ENCODE peak calls at places on chromosome 5, in nine cellular contexts. T, R, X, N, V, U, M, H and J are unnamed samples.

GRCh38 chr5:68272289-68272688 is 56.7 kb downstream of the PIK3R1 start:
- DNase-seq in T (peak; percentile 34), R (peak; percentile 42), X (no peak), N (peak; percentile 45), V (peak; percentile 37), U (no peak), M (no peak), H (no peak), J (no peak)

GRCh38 chr5:170161069-170161468 is 55.4 kb downstream of the FOXI1 start:
- DNase-seq in T (no peak), R (peak; percentile 5), X (no peak), N (no peak), V (no peak), U (no peak), M (no peak), H (no peak), J (peak; percentile 39)

GRCh38 chr5:115708819-115709477 is 83.1 kb upstream of the TMED7 start:
- DNase-seq in T (no peak), R (no peak), X (no peak), N (no peak), V (no peak), U (no peak), M (no peak), H (no peak), J (no peak)

GRCh38 chr5:95958308-95959014 is 3.2 kb downstream of the ELL2 start:
- DNase-seq in T (no peak), R (peak; percentile 17), X (peak; percentile 38), N (no peak), V (peak; percentile 27), U (peak; percentile 68), M (no peak), H (no peak), J (peak; percentile 39)

GRCh38 chr5:155936520-155937406 is 390.2 kb upstream of the SGCD start:
- DNase-seq in T (no peak), R (no peak), X (no peak), N (no peak), V (no peak), U (peak; percentile 50), M (no peak), H (no peak), J (no peak)

GRCh38 chr5:59287884-59288283 is 605.6 kb downstream of the PDE4D start:
- DNase-seq in T (no peak), R (no peak), X (no peak), N (no peak), V (no peak), U (no peak), M (no peak), H (no peak), J (no peak)

GRCh38 chr5:126525630-126526245 is 69.3 kb downstream of the ALDH7A1 start:
- DNase-seq in T (peak; percentile 45), R (peak; percentile 53), X (no peak), N (peak; percentile 54), V (peak; percentile 62), U (peak; percentile 82), M (peak; percentile 12), H (peak; percentile 92), J (peak; percentile 49)

GRCh38 chr5:32197032-32197431 is 22.9 kb upstream of the GOLPH3 start:
- DNase-seq in T (no peak), R (no peak), X (no peak), N (no peak), V (no peak), U (no peak), M (no peak), H (no peak), J (no peak)

GRCh38 chr5:106493910-106494309 is 1176.8 kb downstream of the EFNA5 start:
- DNase-seq in T (no peak), R (no peak), X (no peak), N (no peak), V (no peak), U (no peak), M (no peak), H (no peak), J (no peak)

GRCh38 chr5:485113-485942 is 38.9 kb downstream of the SLC9A3 start:
- DNase-seq in T (no peak), R (no peak), X (no peak), N (peak; percentile 28), V (peak; percentile 54), U (no peak), M (no peak), H (no peak), J (no peak)

GRCh38 chr5:80216753-80217596 is 38.9 kb downstream of the SERINC5 start:
- DNase-seq in T (no peak), R (no peak), X (no peak), N (no peak), V (no peak), U (peak; percentile 30), M (no peak), H (peak; percentile 84), J (no peak)

GRCh38 chr5:1064383-1065142 is 47.3 kb downstream of the SLC12A7 start:
- DNase-seq in T (no peak), R (no peak), X (no peak), N (no peak), V (no peak), U (no peak), M (no peak), H (no peak), J (no peak)

GRCh38 chr5:9395736-9396135 is 150.1 kb downstream of the SEMA5A start:
- DNase-seq in T (no peak), R (no peak), X (no peak), N (no peak), V (no peak), U (no peak), M (no peak), H (no peak), J (no peak)

GRCh38 chr5:9339206-9339818 is 206.6 kb downstream of the SEMA5A start:
- DNase-seq in T (no peak), R (no peak), X (no peak), N (peak; percentile 24), V (no peak), U (peak; percentile 49), M (no peak), H (no peak), J (peak; percentile 31)

GRCh38 chr5:86756839-86757238 is 139.1 kb downstream of the COX7C start:
- DNase-seq in T (no peak), R (no peak), X (no peak), N (no peak), V (no peak), U (no peak), M (no peak), H (no peak), J (no peak)
- TF ChIP-seq CTCF in T (no peak), R (no peak), X (no peak), N (no peak), V (no peak), U (no peak), M (no peak), H (no peak), J (no peak)

GRCh38 chr5:100903036-100903887 is at the start of gene ST8SIA4:
- DNase-seq in T (peak; percentile 79), R (peak; percentile 78), X (no peak), N (peak; percentile 59), V (peak; percentile 65), U (peak; percentile 73), M (no peak), H (peak; percentile 95), J (peak; percentile 57)

GRCh38 chr5:100905259-100905914 is 2.3 kb upstream of the ST8SIA4 start:
- DNase-seq in T (no peak), R (no peak), X (no peak), N (no peak), V (no peak), U (no peak), M (no peak), H (no peak), J (no peak)

GRCh38 chr5:100902406-100903035 is 561 bp downstream of the ST8SIA4 start:
- DNase-seq in T (peak; percentile 48), R (no peak), X (no peak), N (no peak), V (no peak), U (no peak), M (no peak), H (no peak), J (peak; percentile 13)

GRCh38 chr5:100901851-100902341 is 1.2 kb downstream of the ST8SIA4 start:
- DNase-seq in T (peak; percentile 52), R (no peak), X (no peak), N (peak; percentile 53), V (peak; percentile 38), U (no peak), M (no peak), H (no peak), J (no peak)

GRCh38 chr5:100904259-100904822 is 1.3 kb upstream of the ST8SIA4 start:
- DNase-seq in T (peak; percentile 12), R (no peak), X (no peak), N (no peak), V (no peak), U (no peak), M (no peak), H (peak; percentile 81), J (peak; percentile 1)
- H3K4me3 ChIP-seq in T (peak overlapping the region; percentile 69), R (peak overlapping the region; percentile 71), X (no peak overlapping the region), N (no peak overlapping the region), V (no peak overlapping the region), U (peak overlapping the region; percentile 50), M (no peak overlapping the region), H (peak overlapping the region; percentile 0), J (no peak overlapping the region)

DNA sequence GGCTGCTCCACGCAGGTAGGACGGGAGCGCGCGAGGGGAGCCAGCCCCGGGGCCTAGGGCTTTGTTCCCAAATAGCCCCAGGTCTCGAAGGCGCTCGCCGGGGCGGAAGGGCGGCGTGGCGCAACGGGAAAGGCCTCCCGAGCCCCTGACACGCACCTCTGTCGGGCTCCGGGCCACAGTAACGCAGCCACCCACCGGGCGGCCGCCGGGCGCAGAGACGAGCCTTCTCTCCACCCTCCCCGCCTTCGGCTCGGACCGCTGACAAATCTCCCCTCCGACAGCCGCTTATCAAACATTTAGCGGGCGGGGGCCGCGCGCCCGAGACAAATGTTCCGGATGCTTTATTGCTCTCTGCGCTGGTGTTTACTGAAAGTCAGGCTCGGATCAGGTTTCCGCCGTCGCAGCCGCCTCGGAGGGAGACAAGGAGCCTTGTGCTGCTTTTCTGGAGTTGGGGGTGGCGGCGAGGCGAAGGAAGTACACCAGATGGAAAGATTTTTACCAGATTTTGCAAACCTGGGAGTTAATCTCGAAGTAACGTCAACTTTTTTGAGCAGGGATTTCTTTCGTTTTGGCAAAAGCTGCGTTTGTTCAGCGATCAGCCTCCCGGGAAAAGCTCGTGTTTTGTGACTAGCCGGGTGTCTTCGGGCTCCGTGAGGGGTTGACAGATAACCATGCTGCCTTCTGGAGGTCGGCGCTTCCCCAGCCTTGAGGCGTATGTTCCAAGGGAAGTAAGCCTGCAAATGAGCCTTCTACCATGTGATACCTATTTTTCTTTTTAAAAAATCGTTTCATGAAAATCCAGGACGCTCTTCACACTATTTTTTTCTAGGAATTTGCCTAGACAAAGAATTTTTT is 956 bp downstream of the RGMB start:
- DNase-seq in T (peak; percentile 80), R (peak; percentile 81), X (no peak), N (peak; percentile 71), V (peak; percentile 80), U (peak; percentile 65), M (no peak), H (peak; percentile 95), J (no peak)
- TF ChIP-seq CTCF in T (no peak), R (no peak), X (no peak), N (no peak), V (no peak), U (no peak), M (no peak), H (no peak), J (no peak)

DNA sequence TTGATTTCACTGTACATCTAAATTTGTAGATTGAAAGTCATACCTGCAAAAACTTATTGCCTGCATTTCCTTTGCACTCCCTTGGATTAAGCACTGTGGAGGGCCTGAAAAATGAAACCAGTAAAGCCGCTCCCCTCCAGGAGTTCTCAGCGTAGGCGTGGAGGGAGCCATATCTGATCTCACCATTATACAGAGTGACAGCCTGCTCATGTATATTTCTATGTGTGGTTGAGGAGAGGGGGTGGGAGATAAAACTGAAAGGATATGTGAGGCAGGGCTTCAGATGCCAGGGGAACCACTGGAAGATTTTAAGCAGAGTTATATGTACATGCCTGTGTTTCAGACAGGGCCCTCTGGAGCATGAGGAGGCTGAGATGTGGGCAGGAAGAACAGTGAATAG is 303.0 kb downstream of the MSX2 start:
- DNase-seq in T (no peak), R (no peak), X (no peak), N (no peak), V (no peak), U (no peak), M (no peak), H (peak; percentile 23), J (no peak)
- H3K4me3 ChIP-seq in T (no peak overlapping the region), R (no peak overlapping the region), X (no peak overlapping the region), N (no peak overlapping the region), V (no peak overlapping the region), U (no peak overlapping the region), M (no peak overlapping the region), H (no peak overlapping the region), J (no peak overlapping the region)